ENCODE peak calls at places on chromosomes 4 and X, in eight cellular contexts. G, O, D, S, L, Z, T and H are unnamed samples.

GRCh38 chrX:103607385-103608304 is at the start of gene TCEAL3:
- DNase-seq in G (peak; percentile 61), O (no peak), D (peak; percentile 31), S (no peak), L (peak; percentile 74), Z (peak; percentile 65), T (peak; percentile 72), H (peak; percentile 33)

GRCh38 chrX:75746891-75747639 is 38.0 kb downstream of the MAGEE2 start:
- DNase-seq in G (peak; percentile 25), O (no peak), D (peak; percentile 7), S (peak; percentile 22), L (peak; percentile 51), Z (no peak), T (peak; percentile 51), H (no peak)

GRCh38 chrX:91435465-91435864 is 826 bp downstream of the PABPC5 start:
- DNase-seq in G (no peak), O (no peak), D (no peak), S (no peak), L (no peak), Z (no peak), T (no peak), H (no peak)

GRCh38 chrX:96407043-96407442 is 277.6 kb upstream of the DIAPH2 start:
- DNase-seq in G (no peak), O (no peak), D (peak; percentile 10), S (no peak), L (no peak), Z (no peak), T (no peak), H (no peak)

GRCh38 chr4:171880136-171880535 is 66.9 kb downstream of the GALNTL6 start:
- DNase-seq in G (no peak), O (no peak), D (no peak), S (no peak), L (no peak), Z (no peak), T (no peak), H (no peak)

GRCh38 chr4:142348489-142349076 is 497.5 kb downstream of the INPP4B start:
- DNase-seq in G (no peak), O (no peak), D (no peak), S (no peak), L (no peak), Z (no peak), T (no peak), H (no peak)

GRCh38 chr4:8308856-8309771 is 39.6 kb downstream of the HTRA3 start:
- DNase-seq in G (peak; percentile 13), O (no peak), D (peak; percentile 50), S (no peak), L (peak; percentile 47), Z (peak; percentile 24), T (no peak), H (no peak)

GRCh38 chrX:68652327-68652930 is 5.0 kb downstream of the STARD8 start:
- DNase-seq in G (no peak), O (no peak), D (no peak), S (no peak), L (no peak), Z (no peak), T (no peak), H (no peak)

GRCh38 chr4:37481547-37482129 is 204.5 kb downstream of the RELL1 start:
- DNase-seq in G (no peak), O (no peak), D (no peak), S (no peak), L (no peak), Z (no peak), T (no peak), H (no peak)

GRCh38 chr4:18844726-18845125 is 823.2 kb upstream of the LCORL start:
- DNase-seq in G (no peak), O (no peak), D (no peak), S (no peak), L (no peak), Z (no peak), T (no peak), H (no peak)

GRCh38 chrX:94302446-94302845 is 628.4 kb downstream of the FAM133A start:
- DNase-seq in G (no peak), O (no peak), D (no peak), S (no peak), L (no peak), Z (no peak), T (no peak), H (no peak)

GRCh38 chr4:48103483-48104139 is 30.4 kb downstream of the TXK start:
- DNase-seq in G (no peak), O (no peak), D (no peak), S (no peak), L (no peak), Z (no peak), T (no peak), H (no peak)

GRCh38 chr4:122831515-122832196 is 5.0 kb downstream of the FGF2 start:
- DNase-seq in G (no peak), O (no peak), D (no peak), S (no peak), L (no peak), Z (no peak), T (no peak), H (no peak)

GRCh38 chrX:15500497-15500966 is at the start of gene BMX:
- DNase-seq in G (no peak), O (no peak), D (no peak), S (no peak), L (peak; percentile 47), Z (no peak), T (no peak), H (no peak)

GRCh38 chr4:127881565-127881869 is 824 bp downstream of the PLK4 start:
- DNase-seq in G (no peak), O (no peak), D (no peak), S (no peak), L (no peak), Z (no peak), T (no peak), H (no peak)

GRCh38 chr4:122914292-122914904 is 8.0 kb downstream of the NUDT6 start:
- DNase-seq in G (no peak), O (no peak), D (no peak), S (no peak), L (no peak), Z (no peak), T (peak; percentile 46), H (peak; percentile 20)

GRCh38 chr4:55866973-55867574 is 13.6 kb downstream of the EXOC1 start:
- DNase-seq in G (peak; percentile 19), O (peak; percentile 41), D (no peak), S (no peak), L (no peak), Z (no peak), T (peak; percentile 55), H (peak; percentile 22)

GRCh38 chr4:67779631-67780030 is 25.4 kb upstream of the GNRHR start:
- DNase-seq in G (no peak), O (no peak), D (no peak), S (no peak), L (no peak), Z (no peak), T (no peak), H (no peak)

GRCh38 chrX:154374361-154375155 is at the start of gene FLNA:
- DNase-seq in G (peak; percentile 43), O (no peak), D (no peak), S (no peak), L (no peak), Z (peak; percentile 37), T (peak; percentile 66), H (peak; percentile 31)
- TF ChIP-seq CTCF in G (peak; percentile 6), O (no peak), D (no peak), S (no peak), L (no peak), Z (no peak), T (no peak), H (peak; percentile 49)

GRCh38 chrX:143336261-143336660 is 181.0 kb downstream of the SPANXN3 start:
- DNase-seq in G (no peak), O (no peak), D (no peak), S (no peak), L (no peak), Z (no peak), T (no peak), H (no peak)

GRCh38 chrX:143340190-143340589 is 177.1 kb downstream of the SPANXN3 start:
- DNase-seq in G (no peak), O (no peak), D (no peak), S (no peak), L (no peak), Z (no peak), T (no peak), H (no peak)
- TF ChIP-seq CTCF in G (no peak), O (no peak), D (no peak), S (peak; percentile 30), L (no peak), Z (no peak), T (no peak), H (no peak)

GRCh38 chr4:140312101-140312500 is 61.3 kb upstream of the SCOC start:
- DNase-seq in G (no peak), O (no peak), D (no peak), S (no peak), L (no peak), Z (no peak), T (no peak), H (no peak)

GRCh38 chr4:140308366-140309123 is 64.9 kb upstream of the SCOC start:
- DNase-seq in G (no peak), O (peak; percentile 32), D (no peak), S (no peak), L (no peak), Z (peak; percentile 60), T (no peak), H (no peak)

GRCh38 chr4:140315032-140315826 is 58.2 kb upstream of the SCOC start:
- DNase-seq in G (no peak), O (no peak), D (no peak), S (no peak), L (no peak), Z (no peak), T (no peak), H (no peak)

GRCh38 chr4:140305053-140305452 is 68.4 kb upstream of the SCOC start:
- DNase-seq in G (no peak), O (no peak), D (no peak), S (no peak), L (no peak), Z (no peak), T (no peak), H (no peak)

DNA sequence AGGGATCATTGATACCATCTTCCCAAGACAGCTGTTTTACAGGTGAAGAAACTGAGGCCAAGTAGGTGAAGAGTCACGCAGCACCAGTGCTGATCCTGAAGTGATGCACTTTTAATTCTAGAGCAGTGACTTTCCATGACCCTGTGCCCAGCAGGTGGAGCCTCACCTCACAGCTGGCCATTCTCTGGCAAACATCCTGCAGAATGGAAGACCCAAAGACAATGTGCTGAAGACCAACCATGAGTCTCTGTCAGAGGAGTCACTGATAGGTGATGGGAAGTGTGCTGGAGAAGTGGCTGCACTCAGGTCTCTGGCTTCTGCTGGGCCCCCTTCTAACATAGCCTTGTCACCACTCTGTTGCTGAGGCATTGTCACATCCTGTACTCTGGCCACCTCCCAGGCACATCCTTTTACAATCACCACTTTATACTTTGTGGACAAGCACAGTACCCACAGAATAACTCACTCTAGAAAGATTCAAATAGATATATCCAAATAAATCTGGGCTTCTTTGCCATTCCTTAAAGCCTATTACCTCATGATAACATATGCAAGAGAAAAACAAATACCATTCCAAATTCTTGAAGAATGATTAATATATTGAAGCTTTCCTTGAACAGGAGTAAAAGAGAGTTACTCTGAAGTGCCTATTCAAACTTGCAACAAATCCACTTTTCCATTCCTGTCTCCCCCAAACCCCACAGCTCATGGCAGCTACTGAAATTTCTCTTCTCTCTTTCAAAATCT is 64.1 kb upstream of the SCOC start:
- DNase-seq in G (no peak), O (no peak), D (no peak), S (no peak), L (no peak), Z (no peak), T (no peak), H (no peak)
- TF ChIP-seq CTCF in G (peak; percentile 19), O (no peak), D (no peak), S (no peak), L (no peak), Z (no peak), T (no peak), H (peak; percentile 2)

GRCh38 chrX:111445485-111445884 is 33.5 kb upstream of the DCX start:
- DNase-seq in G (no peak), O (peak; percentile 3), D (peak; percentile 5), S (no peak), L (no peak), Z (no peak), T (peak; percentile 17), H (peak; percentile 5)
- TF ChIP-seq CTCF in G (peak; percentile 59), O (peak; percentile 56), D (peak; percentile 62), S (peak; percentile 82), L (peak; percentile 41), Z (peak; percentile 41), T (peak; percentile 49), H (peak; percentile 36)